ENCODE peak calls at places on chromosomes 16 and 17, in eight cellular contexts. V, W, T, Y, Q, Z, A and P are unnamed samples.

GRCh38 chr16:24539850-24540484 is 601 bp downstream of the RBBP6 start:
- DNase-seq in W (no peak), V (no peak), Y (peak; percentile 70), Q (no peak), Z (no peak), A (peak; percentile 53), T (no peak), P (peak; percentile 32)

GRCh38 chr16:81817789-81818304 is 38.8 kb downstream of the PLCG2 start:
- DNase-seq in W (no peak), Y (no peak), Q (no peak), V (no peak), A (no peak), Z (no peak), T (no peak), P (no peak)

GRCh38 chr16:57915811-57916479 is 55.0 kb downstream of the CNGB1 start:
- DNase-seq in Q (no peak), Y (no peak), A (no peak), V (no peak), Z (no peak), T (no peak), W (no peak), P (no peak)

GRCh38 chr16:48081656-48082055 is 74.1 kb downstream of the ABCC12 start:
- DNase-seq in Q (peak; percentile 25), T (no peak), V (peak; percentile 82), Y (no peak), A (peak; percentile 92), W (no peak), Z (peak; percentile 84), P (peak; percentile 62)

GRCh38 chr16:58099956-58100300 is 29.3 kb downstream of the CFAP20 start:
- DNase-seq in A (no peak), T (no peak), V (no peak), Y (no peak), Q (no peak), Z (no peak), W (no peak), P (no peak)

GRCh38 chr17:66466933-66467367 is 164.5 kb downstream of the PRKCA start:
- DNase-seq in Z (peak; percentile 100), V (peak; percentile 97), Q (peak; percentile 98), A (peak; percentile 99), W (peak; percentile 96), T (no peak), Y (no peak), P (peak; percentile 99)

GRCh38 chr17:29162082-29162908 is 17.9 kb downstream of the MYO18A start:
- DNase-seq in Q (no peak), A (no peak), Z (no peak), W (no peak), T (no peak), Y (no peak), V (no peak), P (no peak)

GRCh38 chr17:50165867-50166517 is at the start of gene SGCA:
- DNase-seq in A (peak; percentile 33), T (no peak), W (no peak), Q (no peak), Y (no peak), Z (no peak), V (no peak), P (no peak)

GRCh38 chr16:23119570-23119969 is 29.7 kb downstream of the USP31 start:
- DNase-seq in Y (no peak), Q (no peak), A (peak; percentile 76), V (no peak), T (no peak), Z (peak; percentile 23), W (no peak), P (peak; percentile 58)

GRCh38 chr17:50891577-50891989 is 25.4 kb upstream of the TOB1 start:
- DNase-seq in V (no peak), Z (no peak), W (no peak), Y (no peak), A (no peak), T (no peak), Q (no peak), P (no peak)

GRCh38 chr16:88809068-88809675 is 2.6 kb downstream of the APRT start:
- DNase-seq in Y (no peak), Q (no peak), Z (peak; percentile 54), T (no peak), A (no peak), V (no peak), W (no peak), P (no peak)

GRCh38 chr17:12683299-12683698 is 17.6 kb downstream of the MYOCD start:
- DNase-seq in Z (no peak), Y (no peak), W (no peak), A (no peak), V (no peak), T (no peak), Q (no peak), P (no peak)

GRCh38 chr17:55319933-55320593 is 55.3 kb downstream of the HLF start:
- DNase-seq in W (no peak), V (no peak), Z (no peak), T (no peak), Y (no peak), Q (no peak), A (no peak), P (no peak)

GRCh38 chr16:23124315-23124714 is 24.9 kb downstream of the USP31 start:
- DNase-seq in V (no peak), Y (no peak), T (no peak), W (no peak), A (peak; percentile 73), Z (peak; percentile 66), Q (peak; percentile 47), P (peak; percentile 89)

GRCh38 chr16:79370736-79371135 is 229.8 kb downstream of the MAF start:
- DNase-seq in Z (no peak), V (no peak), A (no peak), T (no peak), W (no peak), Q (no peak), Y (no peak), P (no peak)

GRCh38 chr16:57151369-57151768 is 34.5 kb downstream of the PSME3IP1 start:
- DNase-seq in V (no peak), Y (no peak), T (no peak), Q (no peak), W (no peak), A (no peak), Z (no peak), P (no peak)

GRCh38 chr17:51647873-51648272 is 387.5 kb downstream of the UTP18 start:
- DNase-seq in V (no peak), W (no peak), A (no peak), Y (no peak), Z (peak; percentile 4), Q (no peak), T (no peak), P (no peak)

GRCh38 chr17:62790554-62790953 is 17.6 kb downstream of the MARCHF10 start:
- DNase-seq in T (no peak), A (peak; percentile 94), Q (no peak), V (no peak), Y (no peak), W (no peak), Z (peak; percentile 90), P (peak; percentile 85)

GRCh38 chr16:53673189-53673588 is 30.5 kb downstream of the RPGRIP1L start:
- DNase-seq in V (no peak), Y (no peak), W (no peak), Q (no peak), A (no peak), Z (no peak), T (no peak), P (no peak)

GRCh38 chr17:82357394-82357793 is 1.7 kb upstream of the TEX19 start:
- DNase-seq in V (no peak), A (no peak), Z (no peak), Y (no peak), T (no peak), W (no peak), Q (no peak), P (no peak)

GRCh38 chr16:72312862-72313261 is 140.9 kb upstream of the PMFBP1 start:
- DNase-seq in W (no peak), Q (no peak), Y (no peak), T (no peak), V (no peak), A (peak; percentile 64), Z (peak; percentile 17), P (no peak)

GRCh38 chr16:4307215-4308037 is 8.4 kb upstream of the GLIS2 start:
- DNase-seq in Z (peak; percentile 97), A (peak; percentile 97), V (peak; percentile 67), T (peak; percentile 79), Q (no peak), W (peak; percentile 85), Y (peak; percentile 95), P (peak; percentile 97)

GRCh38 chr16:85651822-85652430 is 36.8 kb downstream of the GINS2 start:
- DNase-seq in Q (no peak), T (no peak), A (no peak), Z (peak; percentile 12), W (no peak), Y (no peak), V (no peak), P (no peak)

GRCh38 chr16:25063865-25064264 is 47.7 kb upstream of the LCMT1 start:
- DNase-seq in V (no peak), Q (no peak), A (peak; percentile 69), Y (no peak), T (no peak), W (no peak), Z (peak; percentile 64), P (no peak)

GRCh38 chr16:75555213-75555706 is 792 bp downstream of the TMEM231 start:
- DNase-seq in W (no peak), V (peak; percentile 47), Y (peak; percentile 91), A (peak; percentile 94), Q (peak; percentile 63), T (peak; percentile 88), Z (peak; percentile 92), P (peak; percentile 91)